ENCODE peak calls at places on chromosomes 16 and 17, in four cellular contexts. N, V, R and F are unnamed samples.

GRCh38 chr16:50301626-50302471 is 35.5 kb downstream of the ADCY7 start:
- DNase-seq in N (peak), V (peak), R (peak), F (peak)

GRCh38 chr17:49822829-49823228 is 25.0 kb downstream of the TAC4 start:
- DNase-seq in N (peak), V (peak), R (no peak), F (peak)

GRCh38 chr16:2745116-2745890 is 7.1 kb upstream of the SRRM2 start:
- DNase-seq in N (no peak), V (peak), R (no peak), F (no peak)

GRCh38 chr17:68498479-68499326 is 13.5 kb upstream of the PRKAR1A start:
- DNase-seq in N (no peak), V (no peak), R (no peak), F (no peak)

GRCh38 chr17:57675988-57676387 is 69.1 kb downstream of the CCDC182 start:
- DNase-seq in N (no peak), V (no peak), R (no peak), F (no peak)

GRCh38 chr17:41049110-41049509 is 2.0 kb upstream of the KRTAP2-1 start:
- DNase-seq in N (peak), V (peak), R (no peak), F (peak)

GRCh38 chr16:59586331-59586730 is 852.2 kb upstream of the GOT2 start:
- DNase-seq in N (no peak), V (no peak), R (no peak), F (no peak)

GRCh38 chr17:60167095-60167741 is 17.4 kb downstream of the CA4 start:
- DNase-seq in N (no peak), V (peak), R (no peak), F (no peak)

GRCh38 chr16:84159800-84160199 is 14.7 kb downstream of the DNAAF1 start:
- DNase-seq in N (no peak), V (peak), R (no peak), F (no peak)

GRCh38 chr16:86201746-86202145 is 302.8 kb downstream of the IRF8 start:
- DNase-seq in N (no peak), V (no peak), R (no peak), F (no peak)

GRCh38 chr17:41421116-41421515 is 3.3 kb downstream of the KRT37 start:
- DNase-seq in N (peak), V (no peak), R (no peak), F (no peak)

GRCh38 chr16:83730812-83731211 is 77.0 kb upstream of the HSBP1 start:
- DNase-seq in N (no peak), V (no peak), R (no peak), F (no peak)

GRCh38 chr17:6453279-6454024 is 9.2 kb downstream of the PIMREG start:
- DNase-seq in N (no peak), V (peak), R (no peak), F (no peak)

GRCh38 chr16:49931931-49932330 is 76.0 kb upstream of the ZNF423 start:
- DNase-seq in N (no peak), V (no peak), R (no peak), F (no peak)

GRCh38 chr17:72234951-72235350 is 114.1 kb downstream of the SOX9 start:
- DNase-seq in N (no peak), V (no peak), R (no peak), F (no peak)

GRCh38 chr17:8063761-8064589 is 23.5 kb downstream of the ALOX12B start:
- DNase-seq in N (no peak), V (peak), R (no peak), F (no peak)

GRCh38 chr16:3027488-3027795 is 3.6 kb downstream of the THOC6 start:
- DNase-seq in N (no peak), V (no peak), R (no peak), F (no peak)

GRCh38 chr16:67963325-67964321 is 4.8 kb downstream of the SLC12A4 start:
- DNase-seq in N (no peak), V (peak), R (no peak), F (no peak)

GRCh38 chr16:84932691-84933090 is 78.6 kb downstream of the ZDHHC7 start:
- DNase-seq in N (no peak), V (no peak), R (no peak), F (no peak)

DNA sequence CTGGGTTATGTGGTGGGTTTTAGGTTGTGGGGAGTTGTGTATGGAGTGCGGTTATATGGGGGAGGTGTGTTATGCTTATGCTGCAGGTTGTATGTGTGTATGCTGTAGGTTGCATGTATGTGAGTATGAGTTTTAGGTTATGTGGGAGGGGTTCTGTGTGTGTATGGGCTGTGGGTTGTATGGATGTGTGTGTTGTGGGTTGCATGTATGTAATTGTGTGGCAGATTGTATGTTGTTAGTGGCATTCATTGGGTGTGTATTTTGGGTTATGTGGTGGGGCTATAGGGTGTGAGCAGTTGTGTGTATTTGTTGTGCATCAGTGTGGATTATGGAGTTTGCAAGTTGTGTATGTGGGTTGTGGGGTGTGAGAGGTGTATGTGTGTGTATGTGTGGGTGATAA is 277.4 kb downstream of the NPIPA8 start:
- DNase-seq in N (no peak), V (no peak), R (no peak), F (no peak)
- TF ChIP-seq CTCF in N (no peak), V (no peak), R (no peak), F (no peak)

GRCh38 chr17:48604770-48605329 is at the start of gene HOXB6:
- DNase-seq in N (no peak), V (no peak), R (no peak), F (no peak)

GRCh38 chr17:48605409-48605864 is 651 bp upstream of the HOXB6 start:
- DNase-seq in N (no peak), V (no peak), R (no peak), F (no peak)

GRCh38 chr17:48605991-48606891 is 1.5 kb upstream of the HOXB6 start:
- DNase-seq in N (no peak), V (no peak), R (no peak), F (no peak)

GRCh38 chr17:48601528-48602430 is 3.0 kb downstream of the HOXB6 start:
- DNase-seq in N (no peak), V (no peak), R (peak), F (no peak)

GRCh38 chr17:48603959-48604769 is 622 bp downstream of the HOXB6 start:
- DNase-seq in N (no peak), V (no peak), R (no peak), F (no peak)
- H3K4me3 ChIP-seq in N (no peak), V (no peak), R (no peak), F (no peak)

GRCh38 chr17:13353590-13353989 is 248.1 kb downstream of the HS3ST3A1 start:
- DNase-seq in N (peak), V (no peak), R (no peak), F (no peak)
- TF ChIP-seq CTCF in N (no peak), V (no peak), R (no peak), F (no peak)

GRCh38 chr17:64387145-64387473 is 3.6 kb downstream of the PECAM1 start:
- DNase-seq in N (no peak), V (no peak), R (no peak), F (no peak)

GRCh38 chr17:64384253-64385186 is 6.1 kb downstream of the PECAM1 start:
- DNase-seq in N (no peak), V (no peak), R (peak), F (no peak)

GRCh38 chr17:64385187-64386083 is 5.2 kb downstream of the PECAM1 start:
- DNase-seq in N (peak), V (peak), R (no peak), F (peak)

GRCh38 chr17:64387545-64388171 is 3.0 kb downstream of the PECAM1 start:
- DNase-seq in N (no peak), V (no peak), R (no peak), F (no peak)

GRCh38 chr17:64386412-64387144 is 4.1 kb downstream of the PECAM1 start:
- DNase-seq in N (no peak), V (no peak), R (no peak), F (no peak)
- H3K4me3 ChIP-seq in N (no peak), V (no peak), R (no peak), F (no peak)